ENCODE peak calls at places on chromosomes 16 and 17, in seven cellular contexts. One of them, this sample, is unnamed.

GRCh38 chr17:50149425-50150353 is 788 bp downstream of the PPP1R9B start:
- DNase-seq in Peyer's patch: peak; percentile 82
- DNase-seq in A549: no peak
- DNase-seq in suprapubic skin: no peak
- DNase-seq in adrenal gland: no peak
- DNase-seq in tibial nerve: no peak
- DNase-seq in ovary: peak; percentile 73
- DNase-seq in this sample: peak; percentile 80

GRCh38 chr17:17042851-17043667 is 802 bp downstream of the MPRIP start:
- DNase-seq in Peyer's patch: peak; percentile 69
- DNase-seq in A549: no peak
- DNase-seq in suprapubic skin: no peak
- DNase-seq in adrenal gland: peak; percentile 36
- DNase-seq in tibial nerve: no peak
- DNase-seq in ovary: peak; percentile 52
- DNase-seq in this sample: no peak

GRCh38 chr16:65306313-65306712 is 184.4 kb upstream of the CDH11 start:
- DNase-seq in Peyer's patch: no peak
- DNase-seq in A549: no peak
- DNase-seq in suprapubic skin: no peak
- DNase-seq in adrenal gland: no peak
- DNase-seq in tibial nerve: no peak
- DNase-seq in ovary: no peak
- DNase-seq in this sample: no peak

GRCh38 chr16:89368604-89369249 is 121.6 kb downstream of the ANKRD11 start:
- DNase-seq in Peyer's patch: no peak
- DNase-seq in A549: no peak
- DNase-seq in suprapubic skin: no peak
- DNase-seq in adrenal gland: no peak
- DNase-seq in tibial nerve: no peak
- DNase-seq in ovary: no peak
- DNase-seq in this sample: no peak

GRCh38 chr16:87721622-87722565 is 43.9 kb downstream of the KLHDC4 start:
- DNase-seq in Peyer's patch: no peak
- DNase-seq in A549: no peak
- DNase-seq in suprapubic skin: no peak
- DNase-seq in adrenal gland: no peak
- DNase-seq in tibial nerve: no peak
- DNase-seq in ovary: no peak
- DNase-seq in this sample: no peak

GRCh38 chr17:38709864-38710602 is 5.0 kb downstream of the MLLT6 start:
- DNase-seq in Peyer's patch: no peak
- DNase-seq in A549: no peak
- DNase-seq in suprapubic skin: no peak
- DNase-seq in adrenal gland: no peak
- DNase-seq in tibial nerve: no peak
- DNase-seq in ovary: no peak
- DNase-seq in this sample: no peak

GRCh38 chr17:45406107-45406506 is 26.6 kb downstream of the ARHGAP27 start:
- DNase-seq in Peyer's patch: no peak
- DNase-seq in A549: no peak
- DNase-seq in suprapubic skin: no peak
- DNase-seq in adrenal gland: no peak
- DNase-seq in tibial nerve: no peak
- DNase-seq in ovary: no peak
- DNase-seq in this sample: no peak

GRCh38 chr16:60091076-60091475 is 1357.0 kb upstream of the GOT2 start:
- DNase-seq in Peyer's patch: no peak
- DNase-seq in A549: no peak
- DNase-seq in suprapubic skin: no peak
- DNase-seq in adrenal gland: no peak
- DNase-seq in tibial nerve: no peak
- DNase-seq in ovary: no peak
- DNase-seq in this sample: no peak

GRCh38 chr16:68230956-68231355 is 5.0 kb downstream of the ESRP2 start:
- DNase-seq in Peyer's patch: no peak
- DNase-seq in A549: no peak
- DNase-seq in suprapubic skin: peak; percentile 56
- DNase-seq in adrenal gland: no peak
- DNase-seq in tibial nerve: no peak
- DNase-seq in ovary: peak; percentile 27
- DNase-seq in this sample: peak; percentile 60

GRCh38 chr17:66975614-66976378 is 11.3 kb downstream of the CACNG4 start:
- DNase-seq in Peyer's patch: no peak
- DNase-seq in A549: peak; percentile 70
- DNase-seq in suprapubic skin: no peak
- DNase-seq in adrenal gland: no peak
- DNase-seq in tibial nerve: no peak
- DNase-seq in ovary: no peak
- DNase-seq in this sample: no peak

GRCh38 chr17:20896153-20896649 is 146.6 kb downstream of the USP22 start:
- DNase-seq in Peyer's patch: no peak
- DNase-seq in A549: no peak
- DNase-seq in suprapubic skin: no peak
- DNase-seq in adrenal gland: peak; percentile 81
- DNase-seq in tibial nerve: no peak
- DNase-seq in ovary: peak; percentile 63
- DNase-seq in this sample: peak; percentile 70

GRCh38 chr16:52463904-52464303 is 83.0 kb downstream of the TOX3 start:
- DNase-seq in Peyer's patch: no peak
- DNase-seq in A549: no peak
- DNase-seq in suprapubic skin: no peak
- DNase-seq in adrenal gland: no peak
- DNase-seq in tibial nerve: no peak
- DNase-seq in ovary: no peak
- DNase-seq in this sample: no peak

GRCh38 chr16:52467753-52468152 is 79.2 kb downstream of the TOX3 start:
- DNase-seq in Peyer's patch: no peak
- DNase-seq in A549: no peak
- DNase-seq in suprapubic skin: no peak
- DNase-seq in adrenal gland: no peak
- DNase-seq in tibial nerve: no peak
- DNase-seq in ovary: no peak
- DNase-seq in this sample: no peak

GRCh38 chr16:52469091-52469490 is 77.9 kb downstream of the TOX3 start:
- DNase-seq in Peyer's patch: no peak
- DNase-seq in A549: no peak
- DNase-seq in suprapubic skin: no peak
- DNase-seq in adrenal gland: no peak
- DNase-seq in tibial nerve: no peak
- DNase-seq in ovary: no peak
- DNase-seq in this sample: no peak

GRCh38 chr16:52469775-52470174 is 77.2 kb downstream of the TOX3 start:
- DNase-seq in Peyer's patch: no peak
- DNase-seq in A549: peak; percentile 4
- DNase-seq in suprapubic skin: no peak
- DNase-seq in adrenal gland: no peak
- DNase-seq in tibial nerve: no peak
- DNase-seq in ovary: no peak
- DNase-seq in this sample: no peak

DNA sequence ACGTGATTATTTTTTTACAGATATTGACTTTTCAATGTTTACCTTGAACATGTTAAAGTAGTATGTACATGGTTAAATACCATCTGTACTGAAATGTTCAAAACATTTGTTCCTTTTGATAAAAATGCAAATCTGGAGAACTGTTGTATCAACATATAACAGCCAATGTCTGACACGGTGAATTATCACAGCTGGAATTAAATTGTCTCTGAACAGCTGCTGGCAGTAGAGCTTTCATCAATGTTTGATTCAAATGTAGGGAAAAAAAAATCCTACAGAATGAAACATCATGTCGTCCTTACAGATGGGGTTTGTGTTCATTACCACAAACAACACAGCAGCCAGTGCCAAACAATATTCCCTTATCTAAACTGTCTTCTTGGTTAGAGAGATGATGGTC is 79.9 kb downstream of the TOX3 start:
- DNase-seq in Peyer's patch: no peak
- DNase-seq in A549: no peak
- DNase-seq in suprapubic skin: no peak
- DNase-seq in adrenal gland: no peak
- DNase-seq in tibial nerve: no peak
- DNase-seq in ovary: no peak
- DNase-seq in this sample: no peak
- H3K4me3 ChIP-seq in Peyer's patch: no peak overlapping the region
- H3K4me3 ChIP-seq in A549: no peak overlapping the region
- H3K4me3 ChIP-seq in suprapubic skin: no peak overlapping the region
- H3K4me3 ChIP-seq in adrenal gland: no peak overlapping the region
- H3K4me3 ChIP-seq in tibial nerve: no peak overlapping the region
- H3K4me3 ChIP-seq in ovary: no peak overlapping the region
- H3K4me3 ChIP-seq in this sample: no peak overlapping the region

GRCh38 chr16:27365142-27366089 is 36.6 kb upstream of the IL21R start:
- DNase-seq in Peyer's patch: no peak
- DNase-seq in A549: no peak
- DNase-seq in suprapubic skin: no peak
- DNase-seq in adrenal gland: no peak
- DNase-seq in tibial nerve: no peak
- DNase-seq in ovary: no peak
- DNase-seq in this sample: no peak
- TF ChIP-seq POLR2A in Peyer's patch: no peak
- TF ChIP-seq POLR2A in A549: no peak
- TF ChIP-seq POLR2A in suprapubic skin: no peak
- TF ChIP-seq POLR2A in adrenal gland: no peak
- TF ChIP-seq POLR2A in tibial nerve: no peak
- TF ChIP-seq POLR2A in ovary: no peak
- TF ChIP-seq POLR2A in this sample: no peak

GRCh38 chr16:29898786-29899515 is 399 bp downstream of the SEZ6L2 start:
- DNase-seq in Peyer's patch: no peak
- DNase-seq in A549: peak; percentile 58
- DNase-seq in suprapubic skin: no peak
- DNase-seq in adrenal gland: no peak
- DNase-seq in tibial nerve: no peak
- DNase-seq in ovary: no peak
- DNase-seq in this sample: no peak
- H3K4me3 ChIP-seq in Peyer's patch: no peak overlapping the region
- H3K4me3 ChIP-seq in A549: peak overlapping the region; percentile 68
- H3K4me3 ChIP-seq in suprapubic skin: peak overlapping the region; percentile 65
- H3K4me3 ChIP-seq in adrenal gland: no peak overlapping the region
- H3K4me3 ChIP-seq in tibial nerve: no peak overlapping the region
- H3K4me3 ChIP-seq in ovary: no peak overlapping the region
- H3K4me3 ChIP-seq in this sample: no peak overlapping the region

GRCh38 chr17:781920-782731 is at the start of the genes GLOD4 and MRM3:
- DNase-seq in Peyer's patch: peak; percentile 96
- DNase-seq in A549: peak; percentile 95
- DNase-seq in suprapubic skin: peak; percentile 97
- DNase-seq in adrenal gland: peak; percentile 89
- DNase-seq in tibial nerve: peak; percentile 94
- DNase-seq in ovary: peak; percentile 97
- DNase-seq in this sample: peak; percentile 96
- TF ChIP-seq POLR2A in Peyer's patch: peak; percentile 71
- TF ChIP-seq POLR2A in A549: peak; percentile 96
- TF ChIP-seq POLR2A in suprapubic skin: peak; percentile 66
- TF ChIP-seq POLR2A in adrenal gland: peak; percentile 52
- TF ChIP-seq POLR2A in tibial nerve: peak; percentile 66
- TF ChIP-seq POLR2A in ovary: peak; percentile 82
- TF ChIP-seq POLR2A in this sample: peak; percentile 67